ENCODE peak calls at places on chromosomes 1 and 21, in four cellular contexts. Q, J, B and H are unnamed samples.

GRCh38 chr1:165949335-165950130 is 122.1 kb downstream of the UCK2 start:
- DNase-seq in Q (no peak), B (no peak), J (no peak), H (peak; percentile 32)

GRCh38 chr1:225845633-225846259 is 35.8 kb downstream of the EPHX1 start:
- DNase-seq in B (no peak), J (peak; percentile 85), Q (peak; percentile 71), H (peak; percentile 78)

GRCh38 chr1:101200513-101200912 is 36.3 kb upstream of the S1PR1 start:
- DNase-seq in J (no peak), Q (no peak), B (no peak), H (no peak)

GRCh38 chr1:93021539-93022134 is 57.4 kb upstream of the MTF2 start:
- DNase-seq in J (peak; percentile 54), B (no peak), Q (peak; percentile 42), H (peak; percentile 62)

GRCh38 chr1:201895913-201896807 is 7.5 kb downstream of the SHISA4 start:
- DNase-seq in Q (peak; percentile 78), J (peak; percentile 92), B (peak; percentile 40), H (peak; percentile 98)

GRCh38 chr1:31672988-31673387 is 28.3 kb upstream of the PEF1 start:
- DNase-seq in B (no peak), Q (no peak), J (peak; percentile 46), H (no peak)

GRCh38 chr1:201713093-201713810 is 115.7 kb upstream of the IPO9 start:
- DNase-seq in Q (no peak), J (no peak), B (no peak), H (no peak)

GRCh38 chr1:5480906-5481305 is 511.3 kb downstream of the NPHP4 start:
- DNase-seq in J (no peak), Q (no peak), B (no peak), H (no peak)

GRCh38 chr1:214918745-214919144 is 163.8 kb upstream of the KCNK2 start:
- DNase-seq in B (no peak), Q (no peak), J (no peak), H (no peak)

GRCh38 chr1:24871306-24871901 is 58.7 kb downstream of the RUNX3 start:
- DNase-seq in B (no peak), J (no peak), Q (no peak), H (no peak)

GRCh38 chr1:90840323-90840722 is 123.2 kb upstream of the BARHL2 start:
- DNase-seq in J (no peak), B (no peak), Q (no peak), H (no peak)

GRCh38 chr1:12756756-12757433 is 10.9 kb downstream of the CFAP107 start:
- DNase-seq in J (no peak), Q (no peak), B (no peak), H (no peak)

GRCh38 chr1:204204944-204205343 is 8.7 kb upstream of the KISS1 start:
- DNase-seq in B (no peak), Q (no peak), J (no peak), H (no peak)

GRCh38 chr1:31532114-31532644 is 44.1 kb upstream of the TINAGL1 start:
- DNase-seq in B (no peak), Q (no peak), J (no peak), H (no peak)

GRCh38 chr1:68623700-68624099 is 126.8 kb upstream of the DEPDC1 start:
- DNase-seq in J (no peak), Q (no peak), B (no peak), H (no peak)

GRCh38 chr1:56424744-56425493 is 154.4 kb downstream of the PLPP3 start:
- DNase-seq in J (no peak), B (no peak), Q (peak; percentile 76), H (peak; percentile 11)

GRCh38 chr21:17786219-17787181 is 32.7 kb downstream of the C21orf91 start:
- DNase-seq in Q (peak; percentile 73), B (no peak), J (no peak), H (no peak)

GRCh38 chr1:7628273-7628672 is 142.8 kb upstream of the VAMP3 start:
- DNase-seq in Q (no peak), J (no peak), B (no peak), H (no peak)

GRCh38 chr1:229075217-229075616 is 195.7 kb upstream of the RAB4A start:
- DNase-seq in B (no peak), Q (no peak), J (no peak), H (no peak)

GRCh38 chr1:1189071-1189470 is 15.4 kb downstream of the TTLL10 start:
- DNase-seq in J (no peak), B (no peak), Q (no peak), H (no peak)

GRCh38 chr1:55129194-55129728 is 85.9 kb downstream of the USP24 start:
- DNase-seq in B (no peak), Q (no peak), J (no peak), H (no peak)

GRCh38 chr1:29591601-29592260 is 355.4 kb downstream of the PTPRU start:
- DNase-seq in J (no peak), Q (no peak), B (no peak), H (no peak)

GRCh38 chr1:162265983-162266382 is 110.7 kb downstream of the SPATA46 start:
- DNase-seq in B (peak; percentile 17), Q (no peak), J (no peak), H (no peak)

GRCh38 chr1:1599030-1599916 is 662 bp downstream of the FNDC10 start:
- DNase-seq in B (no peak), Q (no peak), J (peak; percentile 88), H (peak; percentile 81)

GRCh38 chr1:36879613-36880012 is 154.7 kb downstream of the GRIK3 start:
- DNase-seq in J (peak; percentile 4), B (no peak), Q (no peak), H (no peak)

GRCh38 chr1:207031632-207032258 is 811 bp downstream of the C1orf116 start:
- DNase-seq in B (no peak), Q (peak; percentile 39), J (no peak), H (no peak)

GRCh38 chr21:44966135-44967081 is 26.6 kb downstream of the SLX9 start:
- DNase-seq in J (peak; percentile 79), Q (no peak), B (no peak), H (no peak)

GRCh38 chr1:19484338-19484792 is 974 bp downstream of the CAPZB start:
- DNase-seq in B (no peak), J (no peak), Q (no peak), H (no peak)

GRCh38 chr1:18768086-18768485 is 91.4 kb downstream of the TAS1R2 start:
- DNase-seq in Q (no peak), J (no peak), B (no peak), H (no peak)

GRCh38 chr1:208303743-208304142 is 59.6 kb upstream of the PLXNA2 start:
- DNase-seq in Q (no peak), B (no peak), J (no peak), H (no peak)
- TF ChIP-seq NFIC in Q (no peak), B (no peak), J (no peak), H (no peak)

GRCh38 chr1:186531561-186532165 is 70.7 kb upstream of the PDC start:
- DNase-seq in B (no peak), Q (no peak), J (no peak), H (no peak)

GRCh38 chr1:186532481-186532880 is 71.6 kb upstream of the PDC start:
- DNase-seq in J (no peak), B (no peak), Q (no peak), H (no peak)

GRCh38 chr1:186540521-186540920 is 79.6 kb upstream of the PDC start:
- DNase-seq in Q (no peak), J (no peak), B (no peak), H (no peak)

GRCh38 chr1:186536272-186536905 is 75.5 kb upstream of the PDC start:
- DNase-seq in J (no peak), Q (no peak), B (no peak), H (no peak)

DNA sequence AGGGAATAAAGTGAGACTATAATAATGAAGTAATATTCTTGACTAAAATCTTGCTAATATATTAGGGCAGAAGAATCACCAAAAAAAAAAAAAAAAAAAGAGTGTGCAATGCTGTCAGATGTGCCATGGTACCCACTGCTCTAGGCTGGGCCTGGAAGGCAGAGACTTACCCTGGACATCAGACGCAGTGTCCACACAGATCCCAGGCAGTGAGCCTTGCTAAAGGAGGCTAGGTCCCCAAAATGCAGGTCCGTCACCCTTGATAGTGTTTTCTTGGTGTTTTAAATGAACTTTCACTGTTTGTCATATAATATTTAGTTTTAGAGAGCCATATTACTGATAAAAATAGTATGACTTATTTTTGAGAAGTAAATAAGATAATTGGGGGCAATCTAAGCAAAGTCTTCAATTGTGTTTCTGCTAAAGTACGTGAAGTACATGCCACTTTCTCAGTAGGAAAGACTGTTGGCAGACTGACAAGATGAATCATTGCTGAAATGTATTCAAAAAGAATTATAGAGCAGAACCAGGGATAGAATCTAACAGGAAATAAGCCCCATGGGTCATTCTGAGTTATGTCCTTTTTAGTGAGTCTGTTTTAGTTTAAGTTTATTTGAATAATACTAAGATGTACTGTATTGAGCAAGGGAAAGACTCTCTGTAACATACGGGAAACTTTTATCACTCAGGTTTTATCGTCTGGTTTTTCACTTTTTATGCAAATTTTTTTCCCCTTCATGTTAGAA is 74.6 kb upstream of the PDC start:
- DNase-seq in B (no peak), J (no peak), Q (no peak), H (no peak)
- TF ChIP-seq NFIC in B (no peak), J (peak; percentile 91), Q (no peak), H (no peak)

GRCh38 chr1:218703836-218704235 is 358.7 kb downstream of the TGFB2 start:
- DNase-seq in B (no peak), J (no peak), Q (no peak), H (no peak)
- TF ChIP-seq NFIC in B (no peak), J (no peak), Q (no peak), H (no peak)

GRCh38 chr1:38025233-38025632 is 12.7 kb downstream of the UTP11 start:
- DNase-seq in Q (no peak), J (no peak), B (no peak), H (no peak)

GRCh38 chr1:38028105-38028591 is 15.6 kb downstream of the UTP11 start:
- DNase-seq in J (no peak), B (peak; percentile 95), Q (no peak), H (no peak)

GRCh38 chr1:38025664-38026063 is 13.1 kb downstream of the UTP11 start:
- DNase-seq in Q (no peak), J (no peak), B (no peak), H (no peak)

GRCh38 chr1:38027201-38028104 is 14.9 kb downstream of the UTP11 start:
- DNase-seq in B (no peak), Q (no peak), J (no peak), H (no peak)

DNA sequence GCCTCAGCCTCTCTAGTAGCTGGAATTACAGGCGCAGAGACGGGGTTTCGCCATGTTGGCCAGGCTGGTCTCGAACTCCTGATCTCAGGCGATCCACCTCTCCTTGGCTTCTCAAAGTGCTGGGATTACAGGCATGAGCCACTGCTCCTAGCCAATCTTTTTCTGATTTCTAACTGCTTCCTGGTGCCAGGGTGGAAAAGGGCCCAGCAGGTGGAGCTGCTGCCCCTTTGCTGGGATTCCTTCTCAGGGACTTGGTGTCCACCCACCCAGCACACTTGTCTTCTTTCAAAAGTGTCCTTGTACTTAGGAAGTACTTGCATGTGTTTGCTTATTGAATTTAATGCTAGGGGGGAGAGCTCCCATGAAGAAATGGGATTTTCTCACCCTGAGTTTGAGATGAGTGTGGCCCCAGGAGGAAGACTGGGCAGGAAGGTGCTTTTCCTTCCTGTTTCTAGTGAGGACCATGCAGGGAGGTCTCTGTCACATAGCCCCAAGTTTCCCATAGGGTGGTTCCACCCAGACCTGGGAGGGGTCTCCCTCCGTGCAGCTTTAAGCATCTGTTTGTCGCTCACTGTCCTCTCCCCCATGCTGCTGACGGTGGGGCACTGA is 14.2 kb downstream of the UTP11 start:
- DNase-seq in Q (no peak), J (no peak), B (no peak), H (peak; percentile 65)
- TF ChIP-seq NFIC in Q (no peak), J (no peak), B (no peak), H (no peak)

GRCh38 chr1:22418852-22419480 is 32.7 kb upstream of the ZBTB40 start:
- DNase-seq in B (peak; percentile 7), J (no peak), Q (no peak), H (no peak)
- TF ChIP-seq NFIC in B (no peak), J (no peak), Q (no peak), H (no peak)

GRCh38 chr1:66788231-66788939 is 12.7 kb downstream of the INSL5 start:
- DNase-seq in Q (no peak), B (no peak), J (no peak), H (no peak)
- TF ChIP-seq NFIC in Q (no peak), B (peak; percentile 23), J (no peak), H (no peak)